ENCODE peak calls at places on chromosomes 1 and 21, in five cellular contexts. G is NCI-H1105; S is left ventricle myocardium inferior; E is fibroblast of villous mesenchyme; I is activated CD4-positive, alpha-beta T cell treated with anti-CD3 and anti-CD28 coated beads, Interleukin-2, amount 50 U/mL, for 48 hours. C is an unnamed sample.

GRCh38 chr1:226064816-226065248 is 2.3 kb downstream of the H3-3A start:
- DNase-seq in G (no peak), S (no peak), E (peak), I (peak), C (peak)

GRCh38 chr1:40592107-40592773 is 60.8 kb downstream of the ZNF684 start:
- DNase-seq in G (peak), S (no peak), E (peak), I (no peak), C (peak)

GRCh38 chr1:47703161-47703825 is 265.4 kb downstream of the FOXD2 start:
- DNase-seq in G (no peak), S (no peak), E (no peak), I (no peak), C (no peak)

GRCh38 chr1:112509005-112509659 is 367 bp downstream of the WNT2B start:
- DNase-seq in G (no peak), S (no peak), E (no peak), I (peak), C (no peak)

GRCh38 chr21:29196021-29196663 is 65.7 kb downstream of the MAP3K7CL start:
- DNase-seq in G (no peak), S (no peak), E (peak), I (peak), C (no peak)

GRCh38 chr1:202805886-202806511 is 2.2 kb downstream of the KDM5B start:
- DNase-seq in G (no peak), S (no peak), E (no peak), I (peak), C (no peak)

GRCh38 chr1:236301958-236302335 is 20.2 kb upstream of the ERO1B start:
- DNase-seq in G (peak), S (no peak), E (no peak), I (no peak), C (peak)

GRCh38 chr1:15062479-15063099 is 91.0 kb upstream of the TMEM51 start:
- DNase-seq in G (no peak), S (no peak), E (no peak), I (no peak), C (no peak)

GRCh38 chr1:1001631-1002300 is 1.9 kb upstream of the HES4 start:
- DNase-seq in G (peak), S (peak), E (peak), I (peak), C (peak)

GRCh38 chr1:22808846-22809501 is 98.3 kb downstream of the EPHB2 start:
- DNase-seq in G (no peak), S (peak), E (peak), I (no peak), C (peak)

GRCh38 chr1:234987415-234988159 is 141.1 kb downstream of the TOMM20 start:
- DNase-seq in G (no peak), S (peak), E (peak), I (peak), C (no peak)

GRCh38 chr1:44221793-44222192 is 8.5 kb downstream of the DMAP1 start:
- DNase-seq in G (no peak), S (no peak), E (no peak), I (no peak), C (no peak)

GRCh38 chr1:164706596-164706995 is 147.6 kb downstream of the PBX1 start:
- DNase-seq in G (no peak), S (no peak), E (no peak), I (no peak), C (no peak)

GRCh38 chr1:167455786-167456446 is 62.4 kb downstream of the CD247 start:
- DNase-seq in G (no peak), S (peak), E (no peak), I (peak), C (peak)

GRCh38 chr1:17215545-17215890 is 10.6 kb downstream of the PADI1 start:
- DNase-seq in G (no peak), S (no peak), E (no peak), I (no peak), C (no peak)

GRCh38 chr1:24929091-24929875 is 793 bp downstream of the RUNX3 start:
- DNase-seq in G (peak), S (no peak), E (no peak), I (peak), C (peak)

GRCh38 chr1:177411371-177411770 is 240.6 kb downstream of the BRINP2 start:
- DNase-seq in G (no peak), S (no peak), E (no peak), I (no peak), C (no peak)

GRCh38 chr1:116370186-116370585 is 2.9 kb upstream of the ATP1A1 start:
- DNase-seq in G (no peak), S (no peak), E (no peak), I (no peak), C (no peak)

GRCh38 chr1:19922015-19922688 is 1.3 kb downstream of the PLA2G2E start:
- DNase-seq in G (no peak), S (no peak), E (no peak), I (no peak), C (no peak)

GRCh38 chr1:45297604-45298356 is 28.9 kb upstream of the HPDL start:
- DNase-seq in G (no peak), S (no peak), E (peak), I (no peak), C (no peak)